ENCODE peak calls at places on chromosome 16, in five cellular contexts. B is heart right ventricle, C is uterus, I is right lobe of liver, T is kidney epithelial cell. X is an unnamed sample.

GRCh38 chr16:8990445-8990844 is 26.7 kb upstream of the USP7 start:
- DNase-seq in T (no peak), B (no peak), C (no peak), I (no peak), X (no peak)

GRCh38 chr16:68033101-68033500 is 10.0 kb downstream of the DUS2 start:
- DNase-seq in I (no peak), C (no peak), B (no peak), T (no peak), X (no peak)

GRCh38 chr16:31016018-31016417 is 5.6 kb upstream of the STX1B start:
- DNase-seq in C (no peak), T (no peak), B (no peak), I (no peak), X (no peak)

GRCh38 chr16:10226672-10227306 is 44.6 kb upstream of the GRIN2A start:
- DNase-seq in I (no peak), C (no peak), T (no peak), B (no peak), X (no peak)

GRCh38 chr16:85994492-85995433 is 95.8 kb downstream of the IRF8 start:
- DNase-seq in T (no peak), I (no peak), B (no peak), C (no peak), X (no peak)

GRCh38 chr16:20253825-20254224 is 73.5 kb downstream of the GP2 start:
- DNase-seq in C (no peak), T (no peak), B (no peak), I (no peak), X (no peak)

GRCh38 chr16:23256440-23256839 is 45.7 kb upstream of the SCNN1B start:
- DNase-seq in B (no peak), C (no peak), T (no peak), I (no peak), X (no peak)

GRCh38 chr16:23424292-23424958 is 28.6 kb downstream of the COG7 start:
- DNase-seq in T (peak), I (no peak), C (no peak), B (no peak), X (no peak)

GRCh38 chr16:12535535-12536411 is 267.9 kb downstream of the CPPED1 start:
- DNase-seq in T (no peak), B (no peak), I (no peak), C (no peak), X (peak)

GRCh38 chr16:50193594-50193993 is 40.5 kb downstream of the TENT4B start:
- DNase-seq in T (no peak), I (no peak), B (no peak), C (no peak), X (no peak)

GRCh38 chr16:31489616-31490584 is 7.0 kb downstream of the SLC5A2 start:
- DNase-seq in I (peak), B (no peak), C (no peak), T (no peak), X (no peak)

GRCh38 chr16:46991729-46992704 is 18.5 kb upstream of the DNAJA2 start:
- DNase-seq in I (no peak), T (no peak), B (no peak), C (no peak), X (no peak)

GRCh38 chr16:81296631-81297030 is 18.1 kb upstream of the GAN start:
- DNase-seq in B (no peak), C (no peak), T (no peak), I (no peak), X (no peak)

GRCh38 chr16:6966925-6967324 is 365.7 kb upstream of the RBFOX1 start:
- DNase-seq in B (no peak), T (no peak), C (no peak), I (no peak), X (no peak)

GRCh38 chr16:17556276-17557052 is 85.7 kb upstream of the XYLT1 start:
- DNase-seq in T (no peak), I (no peak), B (no peak), C (no peak), X (no peak)

GRCh38 chr16:48129926-48130325 is 25.9 kb downstream of the ABCC12 start:
- DNase-seq in T (no peak), I (no peak), C (no peak), B (no peak), X (no peak)

GRCh38 chr16:84423416-84423837 is 55.1 kb downstream of the ATP2C2 start:
- DNase-seq in I (no peak), B (no peak), T (no peak), C (no peak), X (peak)

GRCh38 chr16:86508947-86509758 is 1.2 kb upstream of the FOXF1 start:
- DNase-seq in B (peak), I (no peak), C (peak), T (no peak), X (no peak)

GRCh38 chr16:1640261-1640956 is 28.2 kb downstream of the CRAMP1 start:
- DNase-seq in I (no peak), T (no peak), B (no peak), C (no peak), X (no peak)

GRCh38 chr16:28210979-28211505 is 723 bp downstream of the XPO6 start:
- DNase-seq in I (peak), B (peak), C (peak), T (no peak), X (no peak)

GRCh38 chr16:27426423-27427408 is 24.7 kb downstream of the IL21R start:
- DNase-seq in B (peak), T (peak), C (no peak), I (no peak), X (peak)

GRCh38 chr16:1151424-1152122 is 1.3 kb upstream of the CACNA1H start:
- DNase-seq in I (no peak), T (no peak), B (no peak), C (no peak), X (no peak)

GRCh38 chr16:13540771-13541170 is 379.2 kb upstream of the ERCC4 start:
- DNase-seq in B (no peak), T (no peak), I (no peak), C (no peak), X (no peak)

GRCh38 chr16:11138769-11139623 is 117.0 kb downstream of the SOCS1 start:
- DNase-seq in C (no peak), T (no peak), I (no peak), B (no peak), X (no peak)

GRCh38 chr16:78122774-78123315 is 23.4 kb downstream of the WWOX start:
- DNase-seq in I (no peak), B (no peak), T (no peak), C (no peak), X (no peak)

GRCh38 chr16:23729503-23730424 is 16.7 kb upstream of the ERN2 start:
- DNase-seq in T (no peak), I (no peak), C (no peak), B (no peak), X (no peak)

GRCh38 chr16:85085721-85086120 is 26.6 kb downstream of the CIBAR2 start:
- DNase-seq in T (no peak), B (no peak), C (no peak), I (no peak), X (no peak)

DNA sequence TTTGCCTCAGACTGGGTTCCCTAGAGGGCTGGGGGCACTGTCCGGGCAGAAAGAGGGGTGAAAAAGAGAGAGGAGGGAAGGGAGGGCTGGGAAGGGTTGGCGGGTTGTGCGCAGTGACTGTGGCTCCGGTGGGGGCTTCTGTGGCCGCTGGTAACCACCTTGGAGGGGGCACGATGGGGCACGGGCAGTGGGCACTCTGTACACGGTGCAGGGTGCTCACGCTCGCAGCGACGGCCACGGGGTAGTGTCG is 591 bp downstream of the PLLP start:
- DNase-seq in T (no peak), B (no peak), I (no peak), C (no peak), X (no peak)
- H3K4me3 ChIP-seq in T (peak), B (peak), I (peak), C (peak), X (no peak)

GRCh38 chr16:3625911-3626732 is 14.7 kb upstream of the SLX4 start:
- DNase-seq in C (no peak), T (no peak), B (no peak), I (no peak), X (no peak)
- H3K4me3 ChIP-seq in C (no peak), T (no peak), B (no peak), I (no peak), X (no peak)

GRCh38 chr16:87864331-87864989 is 4.8 kb downstream of the SLC7A5 start:
- DNase-seq in B (no peak), T (no peak), I (no peak), C (no peak), X (no peak)
- H3K4me3 ChIP-seq in B (no peak), T (no peak), I (no peak), C (no peak), X (peak)

DNA sequence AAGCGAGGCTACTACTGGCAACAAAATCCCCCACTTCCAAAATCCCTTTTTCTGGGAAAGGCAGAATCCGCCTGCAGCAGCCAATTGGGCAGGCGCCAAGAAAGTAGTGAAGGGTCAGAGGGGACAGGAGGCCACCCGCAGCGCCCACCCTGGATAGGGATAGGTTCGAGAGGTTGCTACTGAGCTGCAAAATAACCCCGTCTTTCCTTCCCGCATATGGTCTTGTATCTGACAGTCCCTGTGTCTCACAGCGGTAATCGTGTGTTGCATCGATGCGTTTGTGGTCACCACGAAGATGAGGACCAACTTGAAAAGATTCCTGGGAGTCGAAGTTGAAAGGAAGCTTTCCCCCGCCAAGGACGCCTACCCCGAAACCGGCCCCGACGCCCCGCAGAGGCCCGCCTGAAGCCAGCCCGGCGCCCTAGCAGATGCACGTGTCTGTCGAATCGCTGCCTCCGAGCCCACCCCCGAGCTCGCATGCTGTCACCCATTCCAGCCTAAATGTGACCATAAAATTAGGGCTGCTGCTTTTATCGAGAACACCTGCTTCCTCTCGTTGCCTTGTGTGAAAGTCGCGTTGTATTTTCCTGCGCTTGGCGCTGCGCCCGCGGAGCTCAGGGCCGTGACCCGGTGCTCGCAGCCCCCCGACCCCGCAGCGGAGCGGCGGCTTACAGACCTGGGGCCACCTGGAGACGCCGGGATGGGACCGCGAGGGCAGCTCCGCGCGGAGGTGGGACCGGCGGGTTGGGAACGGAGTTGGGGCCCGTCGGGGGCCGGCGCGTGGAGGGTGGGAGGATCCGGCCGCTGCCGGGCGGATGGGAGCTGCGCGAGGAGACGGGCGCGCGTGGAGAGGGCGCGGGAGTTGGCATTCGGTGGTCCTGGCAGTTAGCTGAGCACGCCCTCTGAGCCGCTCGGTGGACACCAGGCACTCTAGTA is at the start of gene CMTM2:
- DNase-seq in I (no peak), C (no peak), B (no peak), T (no peak), X (no peak)
- H3K4me3 ChIP-seq in I (no peak), C (no peak), B (peak), T (peak), X (no peak)

GRCh38 chr16:2966803-2967184 is 2.4 kb upstream of the PAQR4 start:
- DNase-seq in I (peak), T (no peak), C (no peak), B (no peak), X (no peak)
- H3K4me3 ChIP-seq in I (no peak), T (no peak), C (no peak), B (peak), X (peak)

DNA sequence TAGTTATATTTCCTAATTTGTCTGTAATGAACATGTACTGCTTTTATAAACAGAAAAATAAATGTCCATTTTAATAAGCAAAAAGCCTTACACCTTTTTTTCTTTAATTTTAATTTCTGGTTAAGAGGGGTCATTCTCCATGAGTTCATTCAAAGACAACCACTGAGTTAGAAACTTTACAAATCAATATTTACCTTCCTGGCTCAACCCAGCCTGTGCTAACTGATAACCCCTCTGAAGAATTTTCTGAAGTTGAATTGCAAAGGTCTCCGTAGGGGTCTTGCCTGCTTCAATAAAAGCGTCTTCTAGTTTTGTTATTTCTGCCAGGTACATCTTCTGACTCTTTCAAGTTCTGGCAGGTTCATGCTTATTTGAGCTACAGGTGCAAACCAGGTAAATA is 440.4 kb upstream of the SALL1 start:
- DNase-seq in T (no peak), C (no peak), B (no peak), I (no peak), X (no peak)
- H3K4me3 ChIP-seq in T (no peak), C (no peak), B (no peak), I (peak), X (no peak)

X was measured in GM12864.